ENCODE peak calls at places on chromosomes 6 and 20, in nine cellular contexts. E, C, R, F, D, L, T, B and U are unnamed samples.

GRCh38 chr6:26122005-26122388 is 34.8 kb downstream of the HFE start:
- DNase-seq in E (no peak), C (no peak), R (no peak), F (no peak), D (no peak), L (no peak), T (no peak), B (no peak), U (no peak)

GRCh38 chr6:29737707-29738630 is 14.7 kb downstream of the HLA-F start:
- DNase-seq in E (peak), C (peak), R (no peak), F (peak), D (peak), L (no peak), T (no peak), B (peak), U (no peak)

GRCh38 chr20:14953736-14954135 is 616.3 kb upstream of the FLRT3 start:
- DNase-seq in E (no peak), C (no peak), R (no peak), F (no peak), D (no peak), L (no peak), T (no peak), B (no peak), U (no peak)

GRCh38 chr6:17448165-17448564 is 54.8 kb downstream of the CAP2 start:
- DNase-seq in E (no peak), C (no peak), R (no peak), F (no peak), D (no peak), L (no peak), T (no peak), B (no peak), U (no peak)

GRCh38 chr6:18019539-18020534 is 32.4 kb upstream of the KIF13A start:
- DNase-seq in E (no peak), C (no peak), R (no peak), F (no peak), D (no peak), L (no peak), T (no peak), B (no peak), U (no peak)

GRCh38 chr20:46936415-46937139 is 41.9 kb downstream of the EYA2 start:
- DNase-seq in E (no peak), C (no peak), R (no peak), F (no peak), D (no peak), L (no peak), T (no peak), B (no peak), U (no peak)

GRCh38 chr20:41004561-41005360 is 23.9 kb upstream of the TOP1 start:
- DNase-seq in E (no peak), C (no peak), R (no peak), F (no peak), D (peak), L (no peak), T (no peak), B (no peak), U (no peak)

GRCh38 chr6:108359901-108360882 is 65.3 kb downstream of the AFG1L start:
- DNase-seq in E (no peak), C (no peak), R (no peak), F (no peak), D (no peak), L (no peak), T (no peak), B (no peak), U (no peak)

GRCh38 chr6:9517806-9518205 is 897.1 kb downstream of the TFAP2A start:
- DNase-seq in E (no peak), C (no peak), R (no peak), F (no peak), D (no peak), L (no peak), T (no peak), B (no peak), U (no peak)

GRCh38 chr20:45041464-45042337 is 59.2 kb downstream of the KCNS1 start:
- DNase-seq in E (no peak), C (no peak), R (no peak), F (no peak), D (no peak), L (no peak), T (no peak), B (no peak), U (no peak)

GRCh38 chr6:8539446-8539845 is 104.1 kb upstream of the SLC35B3 start:
- DNase-seq in E (peak), C (no peak), R (no peak), F (no peak), D (no peak), L (no peak), T (no peak), B (no peak), U (no peak)

GRCh38 chr6:106512048-106512957 is 117.0 kb downstream of the RTN4IP1 start:
- DNase-seq in E (peak), C (peak), R (no peak), F (peak), D (peak), L (no peak), T (peak), B (peak), U (no peak)

DNA sequence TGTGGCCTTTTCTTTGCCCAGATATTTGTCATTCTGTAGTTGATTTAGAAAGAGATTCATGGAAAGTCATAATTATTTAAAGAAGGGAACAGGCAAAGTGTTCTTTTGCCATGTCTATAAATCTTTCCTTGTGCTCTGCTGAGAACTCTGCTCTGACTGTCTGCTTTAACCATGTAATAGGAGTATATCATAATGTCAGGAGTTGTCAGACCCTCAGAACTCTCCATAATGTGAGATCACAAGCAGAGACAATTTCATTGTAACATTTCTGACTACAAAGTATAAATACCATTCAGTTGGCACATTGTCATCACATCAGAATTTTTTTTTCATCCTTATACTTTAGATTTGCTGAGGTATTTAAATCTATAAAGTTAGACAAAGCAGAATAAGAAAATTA is 33.0 kb upstream of the HS3ST5 start:
- DNase-seq in E (no peak), C (no peak), R (no peak), F (no peak), D (no peak), L (no peak), T (no peak), B (no peak), U (no peak)
- TF ChIP-seq POLR2A in E (no peak), C (no peak), R (no peak), F (no peak), D (no peak), L (no peak), T (no peak), B (no peak), U (no peak)

DNA sequence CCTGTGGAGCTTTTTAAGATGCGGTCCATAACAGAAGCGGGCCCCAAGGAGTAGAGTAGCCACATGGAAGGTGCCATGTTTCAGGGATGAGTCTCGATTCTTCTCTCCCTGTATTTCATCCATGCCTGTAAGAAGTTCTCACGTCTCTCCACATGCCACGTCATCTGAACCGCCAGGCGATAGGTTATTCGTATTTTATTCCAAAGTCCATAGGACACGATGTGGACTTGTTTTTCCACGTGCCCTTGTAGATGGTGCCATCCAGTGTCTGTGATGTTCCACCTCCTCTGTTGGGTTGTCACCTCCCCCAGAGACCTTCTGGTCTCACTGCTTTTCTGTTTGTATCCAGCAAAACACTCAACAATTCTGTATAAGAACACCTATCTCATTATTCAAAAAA is 17.6 kb downstream of the HEBP2 start:
- DNase-seq in E (no peak), C (no peak), R (no peak), F (no peak), D (no peak), L (no peak), T (no peak), B (no peak), U (no peak)
- TF ChIP-seq POLR2A in E (no peak), C (no peak), R (no peak), F (no peak), D (no peak), L (no peak), T (no peak), B (no peak), U (no peak)

GRCh38 chr6:99425647-99426453 is 742 bp upstream of the PNISR start:
- DNase-seq in E (peak), C (peak), R (no peak), F (peak), D (peak), L (peak), T (peak), B (peak), U (peak)
- TF ChIP-seq POLR2A in E (no peak), C (no peak), R (no peak), F (no peak), D (no peak), L (peak), T (no peak), B (no peak), U (peak)

GRCh38 chr6:100446115-100446921 is 18.4 kb downstream of the SIM1 start:
- DNase-seq in E (no peak), C (no peak), R (no peak), F (no peak), D (no peak), L (no peak), T (no peak), B (no peak), U (no peak)
- TF ChIP-seq POLR2A in E (no peak), C (no peak), R (no peak), F (no peak), D (no peak), L (no peak), T (no peak), B (no peak), U (no peak)

DNA sequence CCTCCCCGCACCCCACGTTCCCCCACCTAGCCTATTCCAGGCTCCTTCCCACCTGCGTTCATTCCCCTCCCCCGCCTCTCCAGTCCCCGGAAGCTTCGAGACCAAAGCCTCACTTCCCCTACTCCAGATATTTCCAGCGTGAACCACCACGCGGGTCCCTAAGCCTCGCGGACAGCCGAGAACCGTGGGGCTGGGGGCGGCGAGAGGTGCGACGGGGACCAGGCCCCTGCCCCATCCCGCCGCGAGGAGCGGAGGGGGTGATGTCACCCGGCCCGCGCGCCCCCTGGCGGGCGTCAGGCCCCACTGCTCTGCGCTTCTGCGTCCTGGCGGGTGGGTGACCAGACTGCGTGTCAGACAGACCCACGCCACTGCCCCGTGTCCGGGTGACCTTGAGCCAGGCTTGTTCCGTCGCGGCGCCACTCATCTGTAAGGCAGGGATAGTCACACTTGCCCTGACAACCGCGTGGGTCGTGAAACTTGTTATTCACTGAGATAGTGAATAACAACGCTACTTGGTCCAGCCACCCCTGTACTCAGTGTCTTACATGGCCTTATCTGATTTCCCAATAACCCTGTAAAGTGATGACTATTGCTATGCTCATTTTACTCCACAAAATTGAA is 9.0 kb upstream of the HSP90AB1 start:
- DNase-seq in E (peak), C (peak), R (no peak), F (peak), D (peak), L (peak), T (peak), B (peak), U (peak)
- TF ChIP-seq POLR2A in E (no peak), C (peak), R (peak), F (peak), D (no peak), L (peak), T (peak), B (peak), U (no peak)

DNA sequence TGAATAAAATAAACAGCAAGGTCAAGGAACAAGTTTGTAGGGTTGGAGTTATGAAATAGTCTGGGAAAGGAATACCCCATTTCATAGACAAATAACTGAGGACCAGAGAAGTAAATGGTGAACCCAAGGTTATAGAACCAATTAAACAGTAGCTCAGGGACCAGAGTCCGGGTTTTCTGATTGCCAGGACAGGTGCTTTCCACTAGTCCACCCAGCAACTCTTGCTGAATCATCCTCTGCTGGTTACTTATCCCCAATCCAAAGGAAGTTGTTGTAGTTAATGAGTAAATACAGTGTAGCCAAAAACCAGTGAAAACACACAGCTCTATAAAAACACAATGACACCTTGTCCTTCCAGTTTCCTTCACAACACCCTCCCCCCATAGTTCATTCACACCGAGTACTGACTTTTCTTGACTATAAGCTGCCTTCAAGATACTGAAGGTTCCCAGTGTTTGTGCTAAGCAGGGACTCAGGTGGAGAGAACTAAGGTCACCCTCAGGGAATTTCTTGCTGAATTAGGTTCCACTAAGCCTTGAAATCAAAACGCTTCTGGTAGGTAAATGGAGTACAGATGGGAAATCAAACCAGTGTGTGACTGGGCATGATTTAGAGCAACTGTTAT is 717 bp upstream of the TINAG start:
- DNase-seq in E (peak), C (no peak), R (peak), F (no peak), D (no peak), L (peak), T (no peak), B (no peak), U (no peak)
- TF ChIP-seq POLR2A in E (no peak), C (no peak), R (no peak), F (no peak), D (no peak), L (no peak), T (no peak), B (no peak), U (no peak)